ENCODE peak calls at places on chromosome X, in eight cellular contexts. B is transverse colon, G is breast epithelium, U is cardiac muscle cell, K is adrenal gland, Y is mammary epithelial cell, C is fibroblast of lung, S is right lobe of liver. R is an unnamed sample.

GRCh38 chrX:23511783-23512182 is 155.5 kb upstream of the PRDX4 start:
- DNase-seq in B (no peak), G (no peak), U (no peak), K (no peak), Y (no peak), C (no peak), S (no peak), R (no peak)

GRCh38 chrX:133335027-133335426 is 80.3 kb downstream of the GPC4 start:
- DNase-seq in B (peak; percentile 13), G (no peak), U (peak; percentile 36), K (no peak), Y (peak; percentile 11), C (peak; percentile 55), S (no peak), R (no peak)

GRCh38 chrX:27966492-27966891 is 14.8 kb downstream of the DCAF8L1 start:
- DNase-seq in B (no peak), G (no peak), U (peak; percentile 6), K (no peak), Y (peak; percentile 29), C (no peak), S (no peak), R (no peak)

GRCh38 chrX:13029341-13029740 is 15.1 kb downstream of the FAM9C start:
- DNase-seq in B (peak; percentile 53), G (peak; percentile 53), U (peak; percentile 59), K (peak; percentile 52), Y (no peak), C (peak; percentile 44), S (peak; percentile 56), R (peak; percentile 47)

GRCh38 chrX:154836163-154836562 is 1.7 kb upstream of the SMIM9 start:
- DNase-seq in B (no peak), G (no peak), U (no peak), K (no peak), Y (no peak), C (no peak), S (no peak), R (no peak)

GRCh38 chrX:151796576-151796975 is 62.0 kb downstream of the CNGA2 start:
- DNase-seq in B (no peak), G (no peak), U (no peak), K (no peak), Y (peak; percentile 74), C (no peak), S (no peak), R (no peak)

GRCh38 chrX:37347420-37347819 is 1.7 kb upstream of the PRRG1 start:
- DNase-seq in B (no peak), G (no peak), U (peak; percentile 81), K (no peak), Y (no peak), C (peak; percentile 55), S (no peak), R (no peak)

GRCh38 chrX:48468693-48469691 is 1.1 kb downstream of the SLC38A5 start:
- DNase-seq in B (peak; percentile 31), G (no peak), U (no peak), K (no peak), Y (no peak), C (peak; percentile 26), S (no peak), R (no peak)

GRCh38 chrX:24014388-24015018 is 12.5 kb downstream of the KLHL15 start:
- DNase-seq in B (no peak), G (no peak), U (no peak), K (peak; percentile 22), Y (no peak), C (no peak), S (no peak), R (no peak)

GRCh38 chrX:21056636-21057035 is 317.6 kb upstream of the CNKSR2 start:
- DNase-seq in B (no peak), G (no peak), U (no peak), K (no peak), Y (peak; percentile 31), C (peak; percentile 0), S (no peak), R (no peak)

GRCh38 chrX:114097866-114098265 is 486.0 kb upstream of the HTR2C start:
- DNase-seq in B (no peak), G (no peak), U (no peak), K (no peak), Y (no peak), C (no peak), S (no peak), R (no peak)

GRCh38 chrX:46865281-46865680 is 28.4 kb downstream of the RP2 start:
- DNase-seq in B (no peak), G (no peak), U (peak; percentile 46), K (no peak), Y (no peak), C (peak; percentile 63), S (no peak), R (no peak)

GRCh38 chrX:41300758-41301437 is 33.1 kb upstream of the DDX3X start:
- DNase-seq in B (no peak), G (no peak), U (peak; percentile 29), K (no peak), Y (no peak), C (peak; percentile 56), S (no peak), R (no peak)

GRCh38 chrX:124211312-124211942 is 121.0 kb upstream of the TEX13D start:
- DNase-seq in B (no peak), G (no peak), U (peak; percentile 11), K (no peak), Y (peak; percentile 44), C (peak; percentile 19), S (no peak), R (no peak)

GRCh38 chrX:95290455-95290854 is 1394.2 kb upstream of the DIAPH2 start:
- DNase-seq in B (no peak), G (no peak), U (no peak), K (no peak), Y (no peak), C (no peak), S (no peak), R (no peak)

GRCh38 chrX:74835566-74835965 is 89.7 kb downstream of the NEXMIF start:
- DNase-seq in B (peak; percentile 10), G (no peak), U (no peak), K (no peak), Y (no peak), C (no peak), S (no peak), R (no peak)

GRCh38 chrX:147069926-147070325 is 255.4 kb upstream of the CXorf51A start:
- DNase-seq in B (no peak), G (no peak), U (no peak), K (no peak), Y (no peak), C (no peak), S (no peak), R (no peak)

GRCh38 chrX:81377329-81377728 is 175.4 kb downstream of the SH3BGRL start:
- DNase-seq in B (no peak), G (no peak), U (peak; percentile 45), K (no peak), Y (peak; percentile 8), C (peak; percentile 51), S (no peak), R (no peak)

GRCh38 chrX:41382699-41383645 is 49.0 kb downstream of the DDX3X start:
- DNase-seq in B (peak; percentile 25), G (no peak), U (peak; percentile 50), K (no peak), Y (no peak), C (peak; percentile 63), S (no peak), R (no peak)

GRCh38 chrX:141975839-141976238 is 72.1 kb downstream of the MAGEC1 start:
- DNase-seq in B (no peak), G (no peak), U (no peak), K (no peak), Y (no peak), C (no peak), S (no peak), R (no peak)

DNA sequence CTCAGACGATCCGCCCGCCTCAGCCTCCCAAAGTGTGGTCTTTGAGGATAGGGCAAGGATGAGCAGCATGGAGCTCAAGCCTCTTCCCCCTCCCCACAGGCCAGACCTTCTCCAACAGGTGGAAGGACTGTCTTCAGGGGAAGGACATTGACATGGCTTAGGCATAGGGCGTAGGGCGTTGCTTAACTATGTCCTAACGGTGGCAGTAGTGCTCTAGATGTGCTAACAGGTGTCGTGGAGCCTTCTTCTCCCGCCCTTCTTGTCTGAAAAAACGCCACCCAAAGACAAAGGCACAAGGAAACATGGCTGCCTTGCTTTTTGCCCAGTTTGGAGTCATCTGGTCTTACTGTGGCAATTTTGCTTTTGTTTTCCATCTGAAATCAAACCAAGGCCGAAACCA is 219.8 kb downstream of the OR13H1 start:
- DNase-seq in B (peak; percentile 89), G (no peak), U (no peak), K (peak; percentile 82), Y (peak; percentile 77), C (no peak), S (no peak), R (peak; percentile 76)
- TF ChIP-seq CTCF in B (no peak), G (no peak), U (no peak), K (peak; percentile 86), Y (peak; percentile 74), C (no peak), S (peak; percentile 40), R (peak; percentile 32)

DNA sequence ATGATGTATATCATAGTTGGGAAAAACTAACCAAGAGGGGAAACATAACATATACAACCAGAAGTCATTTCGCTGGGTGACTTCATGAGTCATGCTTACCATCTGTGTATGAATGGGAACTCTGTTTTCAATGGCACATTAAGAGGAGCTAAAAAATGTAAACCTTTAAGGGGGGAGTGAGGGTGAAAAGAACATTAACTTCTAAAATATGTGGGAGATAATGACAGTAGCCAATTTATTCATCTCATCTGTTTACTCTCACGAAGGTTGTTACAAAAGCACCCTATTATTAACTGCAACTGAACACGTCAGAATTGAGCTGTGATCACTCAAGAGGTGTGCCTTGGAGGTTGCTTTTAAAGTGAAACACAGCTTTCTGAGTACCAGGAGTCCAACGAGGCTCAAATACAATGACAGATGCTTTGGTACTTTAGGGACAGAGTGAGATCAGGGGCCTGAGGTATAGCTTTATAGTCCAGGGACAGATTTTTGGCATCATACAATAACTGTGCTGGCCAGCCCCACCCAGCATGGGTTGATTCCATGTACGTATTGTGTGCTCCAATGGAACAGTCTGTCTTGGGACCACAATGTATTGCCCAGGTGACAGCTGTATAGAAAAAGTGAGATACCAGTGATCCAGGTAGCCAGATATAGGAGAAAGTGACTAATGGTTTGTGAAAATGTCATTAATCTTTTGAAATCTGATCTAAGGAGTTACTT is 107.3 kb downstream of the AMMECR1 start:
- DNase-seq in B (no peak), G (no peak), U (peak; percentile 57), K (no peak), Y (peak; percentile 84), C (peak; percentile 87), S (no peak), R (no peak)
- H3K4me1 ChIP-seq in B (no peaks in the 10 kb centered on the region), G (no peaks in the 10 kb centered on the region), U (no peaks in the 10 kb centered on the region), K (no peaks in the 10 kb centered on the region), Y (peaks cover 33% of the 10 kb centered on the region), C (peaks cover 10% of the 10 kb centered on the region), S (no peaks in the 10 kb centered on the region), R (no peaks in the 10 kb centered on the region)

DNA sequence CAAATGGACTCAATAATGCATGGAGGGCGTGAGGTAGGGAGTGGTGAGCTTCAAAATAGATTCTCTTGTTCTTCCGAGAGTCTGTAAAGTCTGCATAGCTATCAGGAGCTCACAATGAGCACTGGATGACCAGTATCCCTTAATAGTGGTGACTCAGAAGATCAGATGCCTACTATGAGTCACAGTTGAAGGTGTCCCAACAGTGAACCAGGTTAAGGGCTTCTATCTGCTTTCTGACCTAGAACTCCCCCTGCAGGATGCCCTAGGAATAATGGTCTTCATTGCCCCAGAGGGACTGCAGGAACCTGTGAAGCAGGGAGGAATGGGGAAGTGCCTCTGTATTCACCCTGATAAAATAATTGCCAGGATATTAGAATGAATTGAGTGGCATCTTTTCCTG is 22.1 kb downstream of the DGKK start:
- DNase-seq in B (peak; percentile 35), G (no peak), U (no peak), K (no peak), Y (peak; percentile 78), C (no peak), S (no peak), R (no peak)
- TF ChIP-seq CTCF in B (peak; percentile 27), G (no peak), U (no peak), K (peak; percentile 9), Y (peak; percentile 57), C (no peak), S (peak; percentile 17), R (no peak)

GRCh38 chrX:19750028-19750786 is 137.2 kb downstream of the SH3KBP1 start:
- DNase-seq in B (no peak), G (no peak), U (no peak), K (no peak), Y (no peak), C (no peak), S (no peak), R (no peak)
- H3K4me1 ChIP-seq in B (no peaks in the 10 kb centered on the region), G (no peaks in the 10 kb centered on the region), U (no peaks in the 10 kb centered on the region), K (no peaks in the 10 kb centered on the region), Y (no peaks in the 10 kb centered on the region), C (no peaks in the 10 kb centered on the region), S (no peaks in the 10 kb centered on the region), R (peaks cover 36% of the 10 kb centered on the region)